ENCODE peak calls at places on chromosomes 16 and 17, in six cellular contexts. N is lower lobe of right lung, S is SK-N-MC, M is endothelial cell of umbilical vein, P is cardiac muscle cell, U is aorta. X is an unnamed sample. For H3K9me3, the result is how much of the 10 kb centered on the place peaks cover.

GRCh38 chr16:68445458-68445857 is 2.9 kb downstream of the SMPD3 start:
- DNase-seq in U (no peak), S (peak), N (no peak), P (peak), M (peak), X (no peak)

GRCh38 chr17:28139822-28140221 is 97.3 kb downstream of the NLK start:
- DNase-seq in M (no peak), P (no peak), S (no peak), U (no peak), N (no peak), X (no peak)

GRCh38 chr17:79627184-79627765 is 16.4 kb upstream of the RBFOX3 start:
- DNase-seq in M (no peak), P (no peak), N (peak), U (peak), S (no peak), X (no peak)

GRCh38 chr17:61065263-61065773 is 334.3 kb upstream of the TBX2 start:
- DNase-seq in U (no peak), N (no peak), P (peak), S (no peak), M (peak), X (no peak)

GRCh38 chr16:23079683-23080221 is 69.5 kb downstream of the USP31 start:
- DNase-seq in U (no peak), S (no peak), M (peak), P (no peak), N (no peak), X (no peak)

GRCh38 chr17:43528319-43528987 is 17.7 kb downstream of the ETV4 start:
- DNase-seq in U (peak), N (no peak), P (peak), S (no peak), M (no peak), X (no peak)

GRCh38 chr17:80790981-80791742 is 200.5 kb upstream of the CHMP6 start:
- DNase-seq in N (no peak), P (no peak), M (no peak), U (peak), S (no peak), X (no peak)

GRCh38 chr17:57666946-57667345 is 78.2 kb downstream of the CCDC182 start:
- DNase-seq in S (no peak), N (no peak), U (peak), P (no peak), M (no peak), X (no peak)

GRCh38 chr17:42676424-42677011 is at the start of gene PLEKHH3:
- DNase-seq in N (no peak), M (no peak), P (no peak), S (no peak), U (no peak), X (no peak)

GRCh38 chr17:58107306-58107705 is 24.1 kb downstream of the DYNLL2 start:
- DNase-seq in S (no peak), P (no peak), M (no peak), N (no peak), U (no peak), X (no peak)

GRCh38 chr17:61390479-61390791 is 9.2 kb upstream of the TBX2 start:
- DNase-seq in M (no peak), U (no peak), N (no peak), P (no peak), S (no peak), X (no peak)

GRCh38 chr17:38322897-38323296 is 20.9 kb downstream of the GPR179 start:
- DNase-seq in S (no peak), M (no peak), N (no peak), U (no peak), P (no peak), X (no peak)

GRCh38 chr16:88285514-88285822 is 97.3 kb upstream of the ZNF469 start:
- DNase-seq in P (no peak), S (no peak), N (peak), M (no peak), U (no peak), X (no peak)
- H3K9me3 ChIP-seq in P (under half), S (under half), N (under half), M (under half), U (under half), X (under half)

GRCh38 chr16:51872536-51872935 is 674.4 kb downstream of the TOX3 start:
- DNase-seq in S (no peak), P (no peak), N (no peak), M (no peak), U (no peak), X (no peak)

GRCh38 chr16:51864575-51864974 is 682.4 kb downstream of the TOX3 start:
- DNase-seq in S (no peak), U (no peak), P (no peak), N (no peak), M (no peak), X (no peak)

GRCh38 chr16:51875834-51876725 is 670.9 kb downstream of the TOX3 start:
- DNase-seq in N (no peak), S (no peak), M (no peak), U (no peak), P (no peak), X (no peak)

DNA sequence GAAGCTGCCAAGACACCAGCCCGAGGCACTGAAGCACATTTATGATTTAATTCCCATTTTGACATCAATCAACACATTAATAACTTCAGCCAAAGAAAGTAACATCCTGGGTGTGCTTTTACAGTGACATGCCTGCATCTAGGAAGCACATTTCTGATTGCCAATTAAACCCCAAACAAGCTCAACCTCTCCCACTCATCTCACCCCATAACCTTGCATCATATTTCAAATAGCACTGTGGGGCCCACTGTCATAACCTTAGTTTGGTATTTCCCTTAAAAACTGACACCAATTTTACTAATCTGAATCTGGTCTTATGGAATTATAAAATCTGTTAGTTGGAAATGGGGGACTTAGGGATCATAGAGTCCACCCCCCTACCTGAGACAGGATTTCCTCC is 676.5 kb downstream of the TOX3 start:
- DNase-seq in M (no peak), S (no peak), U (no peak), P (no peak), N (no peak), X (no peak)
- H3K27ac ChIP-seq in M (no peak), S (no peak), U (no peak), P (no peak), N (no peak), X (no peak)

GRCh38 chr17:54007855-54008254 is 185.1 kb downstream of the KIF2B start:
- DNase-seq in U (no peak), P (no peak), N (no peak), M (no peak), S (no peak), X (no peak)

GRCh38 chr17:54009502-54009901 is 186.8 kb downstream of the KIF2B start:
- DNase-seq in P (no peak), S (no peak), M (no peak), N (no peak), U (no peak), X (no peak)

GRCh38 chr17:54015734-54016133 is 193.0 kb downstream of the KIF2B start:
- DNase-seq in S (no peak), N (no peak), U (no peak), P (no peak), M (no peak), X (no peak)

GRCh38 chr17:54013117-54013516 is 190.4 kb downstream of the KIF2B start:
- DNase-seq in P (no peak), U (no peak), M (no peak), N (no peak), S (no peak), X (no peak)
- H3K9me3 ChIP-seq in P (under half), U (under half), M (under half), N (under half), S (under half), X (under half)

DNA sequence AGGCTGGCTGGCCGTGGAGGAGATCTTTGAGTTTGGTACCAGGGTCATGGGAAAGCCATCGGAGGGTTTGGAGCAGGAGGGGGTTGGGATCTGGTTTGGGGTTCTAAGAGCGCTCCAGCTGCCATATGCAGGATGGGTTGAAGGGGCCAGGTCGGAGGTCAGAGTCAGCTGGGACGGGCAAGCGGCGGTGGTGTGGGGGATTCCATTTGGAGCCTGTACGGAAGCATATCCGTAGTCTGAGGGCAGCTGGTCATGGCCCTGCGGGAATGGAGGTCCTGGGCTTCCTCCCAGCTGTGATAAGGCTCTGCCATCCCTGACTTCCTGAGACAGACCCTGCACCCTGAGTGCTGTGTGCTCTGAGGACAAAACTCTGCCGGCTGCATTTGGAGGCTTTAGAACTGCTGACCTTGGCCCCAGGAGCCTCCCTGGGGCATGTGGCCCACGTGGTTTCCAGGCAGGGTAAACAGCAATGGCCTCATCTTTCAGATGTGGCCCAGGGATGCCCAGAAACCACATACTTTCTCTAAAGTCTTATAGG is 46.5 kb downstream of the ATP2C2 start:
- DNase-seq in S (no peak), P (no peak), N (no peak), M (no peak), U (no peak), X (no peak)
- H3K27ac ChIP-seq in S (no peak), P (no peak), N (no peak), M (no peak), U (no peak), X (no peak)

GRCh38 chr17:15181816-15182215 is 83.3 kb downstream of the PMP22 start:
- DNase-seq in P (no peak), M (no peak), U (no peak), S (no peak), N (no peak), X (no peak)

GRCh38 chr17:15181333-15181732 is 83.8 kb downstream of the PMP22 start:
- DNase-seq in P (no peak), M (no peak), U (no peak), N (no peak), S (no peak), X (no peak)

GRCh38 chr17:15180121-15180561 is 85.0 kb downstream of the PMP22 start:
- DNase-seq in S (no peak), M (no peak), P (no peak), U (no peak), N (no peak), X (no peak)

GRCh38 chr17:15171433-15172047 is 93.6 kb downstream of the PMP22 start:
- DNase-seq in M (peak), S (no peak), N (peak), U (peak), P (peak), X (no peak)

DNA sequence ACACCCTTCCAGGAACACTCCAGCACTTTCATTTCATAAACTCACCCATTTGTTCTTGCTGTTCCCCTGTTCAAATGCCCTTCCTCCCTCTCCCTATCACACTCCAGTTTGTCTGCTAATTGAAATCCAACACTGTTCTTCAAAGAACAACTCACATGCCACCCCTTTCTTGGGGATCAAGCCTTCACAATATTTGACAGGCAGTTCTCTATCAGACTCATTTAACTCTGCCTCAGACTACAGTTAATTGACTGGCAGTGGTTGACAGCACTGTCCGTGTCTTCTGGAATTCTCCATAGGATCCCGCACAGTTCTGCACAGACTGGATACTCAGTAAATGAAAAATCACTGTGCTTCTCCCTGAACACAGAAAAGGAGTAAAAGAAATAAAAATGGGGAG is 87.8 kb downstream of the PMP22 start:
- DNase-seq in S (no peak), M (no peak), U (no peak), P (no peak), N (no peak), X (no peak)
- H3K9me3 ChIP-seq in S (under half), M (under half), U (under half), P (under half), N (under half), X (under half)

GRCh38 chr16:81004646-81005353 is 1.9 kb downstream of the CMC2 start:
- DNase-seq in U (no peak), N (no peak), S (no peak), M (peak), P (peak), X (no peak)
- H3K27ac ChIP-seq in U (no peak), N (peak), S (no peak), M (no peak), P (no peak), X (no peak)

DNA sequence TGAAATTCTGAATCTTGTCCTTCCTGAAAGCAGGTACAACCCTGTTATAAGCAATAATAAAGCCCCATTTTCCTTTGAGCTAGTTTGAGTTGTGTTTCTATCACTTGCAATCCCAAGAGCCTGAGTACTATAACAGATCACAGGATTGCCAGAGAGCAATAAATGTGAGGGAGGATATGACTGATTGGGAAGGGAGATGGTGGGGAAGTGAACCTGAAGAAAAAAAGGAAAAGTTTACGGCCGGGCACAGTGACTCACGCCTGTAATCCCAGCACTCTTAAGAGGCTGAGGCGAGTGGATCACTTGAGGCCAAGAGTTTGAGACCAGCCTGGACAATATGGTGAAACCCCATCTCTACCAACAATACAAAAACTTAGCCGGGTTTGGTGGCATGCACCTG is 80.4 kb downstream of the COX10 start:
- DNase-seq in U (no peak), P (no peak), S (no peak), N (no peak), M (peak), X (no peak)
- H3K9me3 ChIP-seq in U (under half), P (under half), S (under half), N (under half), M (under half), X (under half)